ENCODE peak calls at places on chromosomes 12 and 14, in six cellular contexts. X, K, C, J, V and E are unnamed samples.
A peak's percentile ranks its signal among the peaks of the same experiment; 100 is the strongest.

GRCh38 chr14:71231521-71232393 is 324.5 kb downstream of the PCNX1 start:
- DNase-seq in J (no peak), C (no peak), X (no peak), V (no peak), K (no peak), E (no peak)

GRCh38 chr14:83164016-83164415 is 1630.4 kb upstream of the SEL1L start:
- DNase-seq in X (no peak), C (peak; percentile 76), J (peak; percentile 85), V (no peak), K (no peak), E (peak; percentile 31)

GRCh38 chr12:24754690-24755638 is 193.9 kb downstream of the BCAT1 start:
- DNase-seq in V (no peak), X (no peak), K (no peak), J (peak; percentile 43), C (peak; percentile 77), E (peak; percentile 56)

GRCh38 chr12:110165540-110166159 is 41.5 kb downstream of the IFT81 start:
- DNase-seq in K (no peak), C (no peak), J (no peak), X (no peak), V (no peak), E (no peak)

GRCh38 chr12:9273276-9273675 is 65.1 kb upstream of the PZP start:
- DNase-seq in V (no peak), C (peak; percentile 38), X (no peak), J (no peak), K (no peak), E (no peak)

GRCh38 chr12:13941258-13942249 is 39.8 kb downstream of the GRIN2B start:
- DNase-seq in V (no peak), K (no peak), C (peak; percentile 80), J (no peak), X (no peak), E (no peak)

GRCh38 chr12:71973687-71974086 is 35.0 kb downstream of the TPH2 start:
- DNase-seq in C (peak; percentile 6), K (no peak), J (no peak), V (no peak), X (no peak), E (no peak)

GRCh38 chr12:116820077-116820656 is 61.1 kb downstream of the HRK start:
- DNase-seq in V (no peak), J (no peak), X (no peak), C (no peak), K (no peak), E (no peak)

GRCh38 chr14:53501361-53502320 is 348.5 kb upstream of the DDHD1 start:
- DNase-seq in J (peak; percentile 90), X (no peak), K (peak; percentile 31), C (peak; percentile 63), V (no peak), E (no peak)

GRCh38 chr12:53770281-53770680 is 18.5 kb upstream of the CISTR start:
- DNase-seq in K (no peak), V (no peak), C (peak; percentile 91), J (peak; percentile 84), X (no peak), E (peak; percentile 89)

GRCh38 chr14:94532462-94532861 is 23.2 kb upstream of the SERPINA12 start:
- DNase-seq in V (no peak), K (no peak), X (no peak), C (peak; percentile 25), J (no peak), E (no peak)

GRCh38 chr12:89632778-89633177 is 75.9 kb downstream of the ATP2B1 start:
- DNase-seq in J (no peak), C (no peak), X (no peak), K (no peak), V (no peak), E (no peak)

GRCh38 chr12:50387487-50387886 is 8.9 kb downstream of the FAM186A start:
- DNase-seq in V (no peak), J (no peak), C (peak; percentile 35), K (no peak), X (no peak), E (no peak)

GRCh38 chr12:116707751-116708150 is 30.1 kb downstream of the SPRING1 start:
- DNase-seq in V (no peak), K (no peak), X (no peak), C (no peak), J (no peak), E (no peak)

GRCh38 chr14:55965851-55966250 is 152.4 kb upstream of the PELI2 start:
- DNase-seq in J (no peak), C (no peak), X (no peak), V (no peak), K (no peak), E (no peak)

GRCh38 chr14:77542349-77543239 is 44.0 kb upstream of the ISM2 start:
- DNase-seq in C (no peak), K (no peak), X (no peak), V (no peak), J (no peak), E (peak; percentile 14)

GRCh38 chr12:47818701-47819543 is 781 bp downstream of the HDAC7 start:
- DNase-seq in K (no peak), J (no peak), C (peak; percentile 70), X (peak; percentile 83), V (no peak), E (peak; percentile 55)

GRCh38 chr14:101635238-101636080 is 74.2 kb downstream of the DIO3 start:
- DNase-seq in K (no peak), V (no peak), C (peak; percentile 28), X (no peak), J (no peak), E (no peak)

GRCh38 chr12:20557076-20557475 is 138.1 kb upstream of the SLCO1C1 start:
- DNase-seq in K (no peak), X (no peak), V (no peak), C (no peak), J (no peak), E (no peak)

GRCh38 chr14:61918998-61919397 is 156.8 kb downstream of the SNAPC1 start:
- DNase-seq in X (no peak), J (no peak), K (no peak), C (no peak), V (no peak), E (no peak)

GRCh38 chr14:95464103-95464502 is 52.3 kb downstream of the SYNE3 start:
- DNase-seq in V (no peak), X (no peak), C (no peak), J (no peak), K (no peak), E (no peak)

GRCh38 chr14:52124791-52125661 is 56.2 kb upstream of the NID2 start:
- DNase-seq in X (no peak), V (no peak), C (peak; percentile 91), K (no peak), J (no peak), E (peak; percentile 44)

GRCh38 chr12:17344649-17345048 is 738.7 kb upstream of the LMO3 start:
- DNase-seq in J (no peak), K (no peak), X (no peak), C (no peak), V (no peak), E (no peak)

GRCh38 chr14:61511558-61511924 is 183.8 kb upstream of the HIF1A start:
- DNase-seq in K (peak; percentile 66), J (no peak), X (no peak), C (no peak), V (no peak), E (no peak)

GRCh38 chr12:132608231-132609171 is 1.9 kb downstream of the LRCOL1 start:
- DNase-seq in C (no peak), V (no peak), J (no peak), K (no peak), X (no peak), E (no peak)

GRCh38 chr12:106139422-106140141 is 828 bp upstream of the NUAK1 start:
- DNase-seq in V (no peak), J (no peak), X (peak; percentile 79), K (peak; percentile 75), C (peak; percentile 91), E (peak; percentile 92)

GRCh38 chr12:77116277-77116676 is 50.9 kb upstream of the E2F7 start:
- DNase-seq in X (no peak), J (no peak), K (no peak), C (peak; percentile 40), V (no peak), E (no peak)

GRCh38 chr12:100234591-100235304 is 32.1 kb downstream of the DEPDC4 start:
- DNase-seq in C (peak; percentile 76), J (peak; percentile 51), K (peak; percentile 17), V (no peak), X (no peak), E (no peak)

GRCh38 chr12:32448581-32448980 is 49.2 kb downstream of the FGD4 start:
- DNase-seq in X (no peak), J (no peak), K (no peak), C (peak; percentile 28), V (no peak), E (no peak)

GRCh38 chr14:34029921-34030334 is 79.1 kb upstream of the EGLN3 start:
- DNase-seq in K (no peak), X (peak; percentile 42), J (no peak), C (peak; percentile 38), V (no peak), E (peak; percentile 67)

GRCh38 chr14:75515631-75515999 is 6.7 kb upstream of the BATF start:
- DNase-seq in J (no peak), V (no peak), X (no peak), K (no peak), C (no peak), E (no peak)

DNA sequence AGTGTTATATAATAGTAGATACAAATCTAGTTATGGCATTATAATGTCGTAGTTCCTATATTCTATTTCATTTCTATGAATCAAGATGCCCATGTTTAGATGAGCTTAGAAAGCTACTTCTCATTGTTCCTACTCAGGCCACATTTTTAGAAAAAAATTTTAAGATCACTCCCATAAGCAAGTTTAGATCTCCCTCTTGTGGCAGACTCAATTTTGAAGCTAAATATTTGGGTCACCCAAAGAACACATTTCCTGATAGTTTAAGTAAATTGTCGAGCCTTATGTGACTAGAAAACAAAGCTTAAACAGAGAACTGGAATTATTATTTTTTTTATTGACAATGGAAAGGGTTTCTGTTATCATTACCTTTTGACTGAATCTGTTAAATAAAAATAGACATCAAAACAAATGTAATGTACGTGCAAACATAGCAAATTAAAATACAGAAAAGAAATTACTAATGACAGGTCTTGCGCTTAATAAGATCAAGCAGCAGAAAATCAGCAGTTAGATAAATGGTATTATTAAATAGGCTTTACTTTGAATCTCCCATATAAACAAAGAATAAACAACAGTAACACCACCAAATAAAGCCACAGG is 180.2 kb downstream of the ACSS3 start:
- DNase-seq in C (peak; percentile 63), X (no peak), V (no peak), K (no peak), J (peak; percentile 8), E (no peak)
- H3K4me3 ChIP-seq in C (no peak overlapping the region), X (no peak overlapping the region), V (no peak overlapping the region), K (no peak overlapping the region), J (no peak overlapping the region), E (no peak overlapping the region)

GRCh38 chr12:66753810-66754209 is 74.9 kb upstream of the GRIP1 start:
- DNase-seq in C (no peak), X (no peak), J (no peak), V (no peak), K (no peak), E (no peak)
- H3K9me3 ChIP-seq in C (no peaks in the 10 kb centered on the region), X (no peaks in the 10 kb centered on the region), J (no peaks in the 10 kb centered on the region), V (no peaks in the 10 kb centered on the region), K (no peaks in the 10 kb centered on the region), E (no peaks in the 10 kb centered on the region)

DNA sequence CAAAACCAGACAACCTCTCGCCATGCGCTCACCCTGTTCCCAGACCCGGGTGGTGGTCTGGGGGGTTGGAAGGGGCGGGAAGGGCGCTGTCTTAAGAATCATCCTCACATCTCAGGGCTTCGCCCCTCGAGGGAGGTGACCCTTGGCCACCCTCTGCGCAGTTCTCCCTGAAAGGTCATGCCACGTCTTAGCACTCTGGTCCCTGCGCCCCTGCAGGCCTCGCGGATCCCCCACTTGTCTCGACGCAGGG is 40.6 kb upstream of the CAPRIN2 start:
- DNase-seq in V (no peak), C (no peak), K (no peak), X (no peak), J (no peak), E (peak; percentile 84)
- H3K4me3 ChIP-seq in V (peak overlapping the region; percentile 76), C (peak overlapping the region; percentile 88), K (no peak overlapping the region), X (peak overlapping the region; percentile 66), J (peak overlapping the region; percentile 77), E (peak overlapping the region; percentile 81)

GRCh38 chr12:128381537-128381936 is 114.6 kb downstream of the TMEM132C start:
- DNase-seq in C (no peak), V (no peak), K (no peak), J (no peak), X (no peak), E (no peak)
- H3K9me3 ChIP-seq in C (no peaks in the 10 kb centered on the region), V (peaks cover 11% of the 10 kb centered on the region), K (no peaks in the 10 kb centered on the region), J (peaks cover 60% of the 10 kb centered on the region), X (no peaks in the 10 kb centered on the region), E (peaks cover 8% of the 10 kb centered on the region)